ENCODE peak calls at places on chromosomes 1 and 21, in nine cellular contexts. D is suprapubic skin, L is GM13976, A is ureter, J is frontal cortex, X is hypothalamus, B is HTR-8/SVneo, C is GM06990, H is HS-5. N is an unnamed sample.

GRCh38 chr1:15959847-15960446 is 16.0 kb downstream of the ZBTB17 start:
- DNase-seq in D (no peak), L (no peak), A (no peak), J (no peak), X (no peak), B (no peak), C (no peak), H (no peak), N (no peak)

GRCh38 chr21:33238565-33239255 is 9.0 kb downstream of the IFNAR2 start:
- DNase-seq in D (no peak), L (peak), A (no peak), J (no peak), X (no peak), B (no peak), C (peak), H (no peak), N (no peak)

GRCh38 chr1:12715896-12716437 is at the start of gene AADACL3:
- DNase-seq in D (no peak), L (no peak), A (no peak), J (no peak), X (no peak), B (no peak), C (no peak), H (no peak), N (no peak)

GRCh38 chr21:46555225-46555617 is 49.7 kb downstream of the S100B start:
- DNase-seq in D (no peak), L (no peak), A (no peak), J (no peak), X (no peak), B (no peak), C (no peak), H (no peak), N (no peak)

GRCh38 chr21:17738171-17738953 is 80.8 kb downstream of the C21orf91 start:
- DNase-seq in D (no peak), L (no peak), A (no peak), J (no peak), X (no peak), B (no peak), C (no peak), H (no peak), N (no peak)

GRCh38 chr1:154978360-154978759 is 3.9 kb downstream of the CKS1B start:
- DNase-seq in D (no peak), L (no peak), A (no peak), J (no peak), X (no peak), B (no peak), C (no peak), H (no peak), N (no peak)

GRCh38 chr1:232978827-232979226 is 28.4 kb downstream of the NTPCR start:
- DNase-seq in D (no peak), L (no peak), A (no peak), J (no peak), X (no peak), B (no peak), C (no peak), H (no peak), N (no peak)

GRCh38 chr1:17212009-17212408 is 7.1 kb downstream of the PADI1 start:
- DNase-seq in D (no peak), L (no peak), A (no peak), J (no peak), X (no peak), B (no peak), C (no peak), H (no peak), N (no peak)

GRCh38 chr1:63547621-63548294 is 24.4 kb downstream of the EFCAB7 start:
- DNase-seq in D (no peak), L (no peak), A (no peak), J (no peak), X (no peak), B (no peak), C (no peak), H (no peak), N (no peak)

GRCh38 chr21:41743321-41744027 is 23.4 kb downstream of the RIPK4 start:
- DNase-seq in D (no peak), L (no peak), A (no peak), J (no peak), X (no peak), B (no peak), C (no peak), H (no peak), N (no peak)

GRCh38 chr1:32241011-32241763 is 5.8 kb upstream of the FAM167B start:
- DNase-seq in D (peak), L (peak), A (peak), J (peak), X (peak), B (no peak), C (peak), H (no peak), N (no peak)

GRCh38 chr1:39917825-39918224 is 16.1 kb upstream of the MYCL start:
- DNase-seq in D (no peak), L (no peak), A (no peak), J (no peak), X (no peak), B (no peak), C (no peak), H (no peak), N (no peak)

GRCh38 chr1:57232500-57232899 is 191.4 kb downstream of the DAB1 start:
- DNase-seq in D (no peak), L (no peak), A (no peak), J (no peak), X (no peak), B (no peak), C (no peak), H (no peak), N (no peak)

GRCh38 chr1:95094923-95095322 is 22.2 kb upstream of the ALG14 start:
- DNase-seq in D (no peak), L (no peak), A (no peak), J (no peak), X (no peak), B (no peak), C (no peak), H (no peak), N (no peak)

GRCh38 chr1:200107004-200107470 is 79.5 kb downstream of the NR5A2 start:
- DNase-seq in D (no peak), L (no peak), A (no peak), J (no peak), X (no peak), B (no peak), C (no peak), H (no peak), N (no peak)

GRCh38 chr1:111833334-111833733 is 77.6 kb downstream of the DDX20 start:
- DNase-seq in D (no peak), L (no peak), A (no peak), J (no peak), X (no peak), B (peak), C (no peak), H (no peak), N (no peak)

GRCh38 chr1:160646711-160647328 is at the start of gene SLAMF1:
- DNase-seq in D (no peak), L (no peak), A (no peak), J (no peak), X (no peak), B (no peak), C (peak), H (no peak), N (no peak)

GRCh38 chr1:235632538-235633219 is 16.9 kb downstream of the GNG4 start:
- DNase-seq in D (no peak), L (peak), A (no peak), J (no peak), X (no peak), B (peak), C (no peak), H (peak), N (no peak)

GRCh38 chr1:1539310-1540014 is 962 bp downstream of the TMEM240 start:
- DNase-seq in D (no peak), L (no peak), A (no peak), J (peak), X (peak), B (peak), C (no peak), H (no peak), N (no peak)

GRCh38 chr1:188514917-188515316 is 1686.2 kb downstream of the PLA2G4A start:
- DNase-seq in D (no peak), L (no peak), A (no peak), J (no peak), X (no peak), B (no peak), C (no peak), H (no peak), N (no peak)

GRCh38 chr1:21707086-21707840 is 38.1 kb upstream of the RAP1GAP start:
- DNase-seq in D (no peak), L (no peak), A (no peak), J (no peak), X (no peak), B (no peak), C (no peak), H (no peak), N (no peak)

GRCh38 chr1:85330711-85331290 is 54.4 kb upstream of the BCL10 start:
- DNase-seq in D (no peak), L (no peak), A (no peak), J (peak), X (no peak), B (no peak), C (no peak), H (peak), N (no peak)

GRCh38 chr1:178632619-178633018 is 92.4 kb upstream of the RALGPS2 start:
- DNase-seq in D (no peak), L (no peak), A (no peak), J (no peak), X (no peak), B (no peak), C (no peak), H (no peak), N (no peak)